ENCODE peak calls at places on chromosomes 3 and 15, in nine cellular contexts. I is IMR-90, D is GM23248, Y is HCT116, Q is colonic mucosa, O is BE2C, N is heart right ventricle, U is adipocyte, M is heart left ventricle. L is an unnamed sample.

GRCh38 chr3:15979490-15979889 is 181.7 kb upstream of the ANKRD28 start:
- DNase-seq in Q (no peak), Y (no peak), M (peak; percentile 19), I (no peak), D (peak; percentile 48), O (no peak), N (no peak), U (no peak), L (no peak)

GRCh38 chr3:183378008-183378407 is 50.4 kb downstream of the MCF2L2 start:
- DNase-seq in O (no peak), D (no peak), I (no peak), Y (no peak), U (no peak), M (no peak), Q (peak; percentile 36), N (no peak), L (no peak)

GRCh38 chr15:84702961-84703482 is 12.9 kb downstream of the SEC11A start:
- DNase-seq in N (peak; percentile 17), I (peak; percentile 55), D (peak; percentile 44), Q (peak; percentile 29), M (peak; percentile 72), U (no peak), O (no peak), Y (no peak), L (peak; percentile 76)

GRCh38 chr15:93164409-93164808 is 75.4 kb upstream of the RGMA start:
- DNase-seq in D (no peak), U (no peak), M (no peak), O (no peak), I (no peak), Q (no peak), Y (no peak), N (no peak), L (no peak)

GRCh38 chr3:114809668-114810413 is 337.2 kb downstream of the ZBTB20 start:
- DNase-seq in O (no peak), U (peak; percentile 63), I (peak; percentile 65), D (no peak), N (no peak), M (no peak), Q (no peak), Y (no peak), L (no peak)

GRCh38 chr3:14360123-14360881 is 42.1 kb upstream of the SLC6A6 start:
- DNase-seq in M (no peak), Q (no peak), O (no peak), I (peak; percentile 62), U (no peak), D (no peak), N (no peak), Y (no peak), L (no peak)

GRCh38 chr15:90099072-90099867 is 3.0 kb downstream of the IDH2 start:
- DNase-seq in Y (no peak), O (no peak), I (no peak), U (no peak), Q (no peak), M (no peak), D (no peak), N (no peak), L (no peak)

GRCh38 chr15:43527016-43527801 is 9.8 kb downstream of the MAP1A start:
- DNase-seq in D (no peak), N (no peak), O (no peak), Y (no peak), M (no peak), I (no peak), Q (no peak), U (no peak), L (no peak)

GRCh38 chr3:179768080-179768479 is 115.2 kb downstream of the USP13 start:
- DNase-seq in Y (no peak), M (no peak), U (peak; percentile 85), O (peak; percentile 61), N (no peak), Q (peak; percentile 35), I (peak; percentile 70), D (peak; percentile 73), L (no peak)

GRCh38 chr3:171948674-171949073 is 90.7 kb upstream of the FNDC3B start:
- DNase-seq in Q (no peak), Y (no peak), O (no peak), N (no peak), D (peak; percentile 30), M (no peak), I (no peak), U (no peak), L (no peak)

GRCh38 chr3:132283440-132283839 is 33.8 kb upstream of the ACP3 start:
- DNase-seq in Y (no peak), O (no peak), N (no peak), I (no peak), D (peak; percentile 28), U (peak; percentile 5), M (no peak), Q (no peak), L (no peak)

GRCh38 chr3:186118692-186119091 is 9.8 kb upstream of the ETV5 start:
- DNase-seq in D (no peak), I (no peak), U (no peak), N (no peak), Y (no peak), Q (no peak), O (no peak), M (no peak), L (no peak)

GRCh38 chr15:73366766-73367623 is 1.8 kb downstream of the HCN4 start:
- DNase-seq in Q (no peak), D (no peak), O (no peak), I (no peak), Y (no peak), M (peak; percentile 57), N (peak; percentile 29), U (no peak), L (no peak)

GRCh38 chr15:74188216-74188615 is 14.4 kb downstream of the STRA6 start:
- DNase-seq in U (no peak), N (no peak), O (peak; percentile 35), I (no peak), Y (no peak), Q (no peak), D (no peak), M (no peak), L (no peak)

GRCh38 chr15:34338347-34338746 is 766 bp upstream of the SLC12A6 start:
- DNase-seq in U (no peak), I (no peak), O (no peak), Q (no peak), M (no peak), D (no peak), Y (no peak), N (no peak), L (no peak)
- H3K4me1 ChIP-seq in U (peaks cover 46% of the 10 kb centered on the region), I (peaks cover 10% of the 10 kb centered on the region), O (no peaks in the 10 kb centered on the region), Q (no peaks in the 10 kb centered on the region), M (peaks cover 23% of the 10 kb centered on the region), D (peaks cover 47% of the 10 kb centered on the region), Y (peaks cover 32% of the 10 kb centered on the region), N (peaks cover 7% of the 10 kb centered on the region), L (peaks cover 8% of the 10 kb centered on the region)

GRCh38 chr15:67070150-67070549 is 4.7 kb downstream of the SMAD3 start:
- DNase-seq in O (no peak), U (no peak), M (no peak), Q (no peak), D (no peak), N (no peak), I (peak; percentile 45), Y (no peak), L (no peak)
- H3K4me1 ChIP-seq in O (no peaks in the 10 kb centered on the region), U (peaks cover 37% of the 10 kb centered on the region), M (peaks cover 24% of the 10 kb centered on the region), Q (peaks cover 12% of the 10 kb centered on the region), D (peaks cover 39% of the 10 kb centered on the region), N (peaks cover 2% of the 10 kb centered on the region), I (peaks cover 19% of the 10 kb centered on the region), Y (peaks cover 83% of the 10 kb centered on the region), L (peaks cover 5% of the 10 kb centered on the region)

GRCh38 chr3:17330660-17331059 is 411.8 kb downstream of the TBC1D5 start:
- DNase-seq in U (no peak), Q (no peak), M (no peak), O (no peak), Y (no peak), D (no peak), N (no peak), I (no peak), L (no peak)

GRCh38 chr3:17336291-17336690 is 406.1 kb downstream of the TBC1D5 start:
- DNase-seq in Y (no peak), U (peak; percentile 21), O (no peak), N (no peak), I (no peak), Q (no peak), M (no peak), D (no peak), L (no peak)

GRCh38 chr3:17329932-17330331 is 412.5 kb downstream of the TBC1D5 start:
- DNase-seq in M (no peak), O (no peak), N (no peak), U (no peak), I (no peak), Y (no peak), D (no peak), Q (no peak), L (no peak)

GRCh38 chr3:17333446-17333845 is 409.0 kb downstream of the TBC1D5 start:
- DNase-seq in M (no peak), Y (no peak), U (no peak), Q (no peak), N (no peak), D (no peak), I (no peak), O (no peak), L (no peak)

DNA sequence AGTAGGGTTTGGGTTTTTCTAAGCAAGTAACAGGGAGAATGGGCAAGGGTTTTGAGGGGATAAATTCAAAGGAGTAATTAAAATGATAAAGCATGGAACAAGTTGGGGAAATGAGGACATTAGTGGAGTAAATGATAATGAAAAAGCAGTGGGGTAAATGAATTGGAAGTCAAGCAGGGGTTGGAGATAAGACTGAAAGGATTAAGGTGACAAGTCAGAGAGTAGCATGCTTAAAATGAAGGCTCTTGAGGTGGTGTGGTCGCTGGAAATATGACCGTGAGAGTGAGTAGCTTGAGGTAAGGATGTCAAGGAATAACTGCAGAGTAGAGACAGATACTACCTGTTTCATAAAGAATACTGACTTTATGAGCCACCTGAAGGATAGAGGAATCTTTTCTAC is 408.5 kb downstream of the TBC1D5 start:
- DNase-seq in Q (no peak), N (no peak), M (no peak), D (no peak), Y (no peak), I (no peak), U (no peak), O (no peak), L (no peak)
- H3K4me1 ChIP-seq in Q (no peaks in the 10 kb centered on the region), N (peaks cover 4% of the 10 kb centered on the region), M (peaks cover 8% of the 10 kb centered on the region), D (no peaks in the 10 kb centered on the region), Y (no peaks in the 10 kb centered on the region), I (no peaks in the 10 kb centered on the region), U (peaks cover 8% of the 10 kb centered on the region), O (no peaks in the 10 kb centered on the region), L (no peaks in the 10 kb centered on the region)

GRCh38 chr3:113218011-113218678 is 6.8 kb downstream of the BOC start:
- DNase-seq in O (no peak), D (no peak), M (no peak), I (no peak), U (no peak), N (no peak), Q (no peak), Y (no peak), L (no peak)

GRCh38 chr3:113214917-113215595 is 3.7 kb downstream of the BOC start:
- DNase-seq in Y (no peak), D (peak; percentile 83), M (no peak), N (no peak), Q (no peak), U (peak; percentile 59), O (no peak), I (peak; percentile 73), L (no peak)

GRCh38 chr3:113218679-113219040 is 7.3 kb downstream of the BOC start:
- DNase-seq in U (no peak), O (peak; percentile 25), M (no peak), D (no peak), Y (no peak), N (no peak), Q (no peak), I (no peak), L (no peak)

GRCh38 chr3:113214227-113214626 is 2.9 kb downstream of the BOC start:
- DNase-seq in I (no peak), O (no peak), Q (no peak), N (no peak), M (no peak), U (no peak), Y (no peak), D (no peak), L (no peak)

GRCh38 chr3:113216393-113216792 is 5.0 kb downstream of the BOC start:
- DNase-seq in M (no peak), N (no peak), I (no peak), Y (no peak), O (no peak), D (no peak), U (no peak), Q (no peak), L (no peak)
- H3K4me1 ChIP-seq in M (no peaks in the 10 kb centered on the region), N (no peaks in the 10 kb centered on the region), I (peaks cover 14% of the 10 kb centered on the region), Y (peaks cover 9% of the 10 kb centered on the region), O (no peaks in the 10 kb centered on the region), D (peaks cover 33% of the 10 kb centered on the region), U (peaks cover 28% of the 10 kb centered on the region), Q (no peaks in the 10 kb centered on the region), L (peaks cover 22% of the 10 kb centered on the region)